ENCODE peak calls at places on chromosomes 4 and X, in five cellular contexts. G, E, V, W and R are unnamed samples.

GRCh38 chr4:23717528-23718248 is 172.2 kb downstream of the PPARGC1A start:
- DNase-seq in G (no peak), E (no peak), V (no peak), W (peak), R (peak)

GRCh38 chr4:167622481-167623240 is 388.4 kb upstream of the SPOCK3 start:
- DNase-seq in G (peak), E (no peak), V (no peak), W (peak), R (peak)

GRCh38 chr4:147103403-147103946 is 157.8 kb upstream of the TTC29 start:
- DNase-seq in G (no peak), E (peak), V (peak), W (peak), R (no peak)

GRCh38 chrX:69285881-69286545 is 120.8 kb upstream of the PJA1 start:
- DNase-seq in G (peak), E (no peak), V (peak), W (no peak), R (peak)

GRCh38 chr4:88735554-88735953 is 37.9 kb upstream of the NAP1L5 start:
- DNase-seq in G (no peak), E (no peak), V (no peak), W (no peak), R (no peak)

GRCh38 chrX:109732780-109733657 is at the start of gene ACSL4:
- DNase-seq in G (peak), E (peak), V (peak), W (peak), R (peak)

GRCh38 chr4:108160741-108161352 is 7.9 kb downstream of the LEF1 start:
- DNase-seq in G (no peak), E (no peak), V (no peak), W (no peak), R (no peak)

GRCh38 chrX:50747471-50747900 is 66.5 kb downstream of the SHROOM4 start:
- DNase-seq in G (no peak), E (no peak), V (no peak), W (no peak), R (no peak)

GRCh38 chrX:87327267-87327666 is 190.3 kb upstream of the KLHL4 start:
- DNase-seq in G (no peak), E (no peak), V (no peak), W (no peak), R (no peak)

GRCh38 chrX:41481264-41482109 is 34.3 kb downstream of the NYX start:
- DNase-seq in G (no peak), E (no peak), V (no peak), W (no peak), R (no peak)

GRCh38 chrX:38358274-38358673 is 5.9 kb downstream of the OTC start:
- DNase-seq in G (no peak), E (no peak), V (no peak), W (no peak), R (no peak)

GRCh38 chr4:3486556-3487270 is 23.6 kb downstream of the DOK7 start:
- DNase-seq in G (no peak), E (no peak), V (no peak), W (no peak), R (no peak)

GRCh38 chr4:114378306-114378903 is 220.2 kb upstream of the UGT8 start:
- DNase-seq in G (no peak), E (no peak), V (no peak), W (peak), R (no peak)

GRCh38 chr4:61200195-61200990 is at the start of gene ADGRL3:
- DNase-seq in G (no peak), E (no peak), V (peak), W (no peak), R (no peak)

GRCh38 chrX:34849371-34849770 is 93.2 kb upstream of the FAM47B start:
- DNase-seq in G (no peak), E (no peak), V (no peak), W (peak), R (no peak)

GRCh38 chr4:114464873-114465272 is 133.7 kb upstream of the UGT8 start:
- DNase-seq in G (no peak), E (no peak), V (no peak), W (peak), R (no peak)

GRCh38 chr4:76569695-76570094 is 134.7 kb downstream of the SHROOM3 start:
- DNase-seq in G (no peak), E (no peak), V (no peak), W (no peak), R (no peak)

GRCh38 chr4:80462537-80463207 is 127.1 kb downstream of the CFAP299 start:
- DNase-seq in G (no peak), E (no peak), V (no peak), W (no peak), R (no peak)

GRCh38 chr4:95183656-95184408 is 364.9 kb downstream of the UNC5C start:
- DNase-seq in G (no peak), E (no peak), V (no peak), W (no peak), R (no peak)

GRCh38 chr4:92872604-92873003 is 568.8 kb downstream of the GRID2 start:
- DNase-seq in G (no peak), E (no peak), V (no peak), W (no peak), R (no peak)

GRCh38 chr4:61397174-61397573 is 197.0 kb downstream of the ADGRL3 start:
- DNase-seq in G (no peak), E (no peak), V (no peak), W (no peak), R (no peak)

GRCh38 chr4:25767877-25768475 is 94.8 kb downstream of the SEL1L3 start:
- DNase-seq in G (no peak), E (no peak), V (peak), W (peak), R (peak)

GRCh38 chr4:189613202-189613601 is 327.5 kb upstream of the FRG1 start:
- DNase-seq in G (no peak), E (no peak), V (no peak), W (no peak), R (no peak)

GRCh38 chr4:109298279-109299010 is 4.0 kb downstream of the COL25A1 start:
- DNase-seq in G (no peak), E (no peak), V (no peak), W (no peak), R (no peak)

GRCh38 chr4:8877780-8878040 is 6.1 kb upstream of the HMX1 start:
- DNase-seq in G (no peak), E (no peak), V (no peak), W (no peak), R (no peak)

GRCh38 chrX:55056820-55057690 is 17.8 kb upstream of the PAGE2B start:
- DNase-seq in G (no peak), E (no peak), V (no peak), W (peak), R (no peak)

GRCh38 chrX:13485167-13485566 is 84.2 kb upstream of the EGFL6 start:
- DNase-seq in G (no peak), E (no peak), V (no peak), W (no peak), R (peak)

GRCh38 chr4:15920723-15921591 is 17.6 kb downstream of the FGFBP1 start:
- DNase-seq in G (no peak), E (peak), V (peak), W (peak), R (peak)

GRCh38 chr4:121049072-121049599 is 23.2 kb downstream of the NDNF start:
- DNase-seq in G (no peak), E (no peak), V (no peak), W (no peak), R (no peak)

GRCh38 chr4:121054373-121054772 is 18.0 kb downstream of the NDNF start:
- DNase-seq in G (no peak), E (no peak), V (no peak), W (no peak), R (no peak)

GRCh38 chr4:121048165-121048564 is 24.2 kb downstream of the NDNF start:
- DNase-seq in G (no peak), E (no peak), V (no peak), W (no peak), R (no peak)

GRCh38 chr4:121053601-121054143 is 18.7 kb downstream of the NDNF start:
- DNase-seq in G (no peak), E (no peak), V (no peak), W (no peak), R (peak)

GRCh38 chr4:121050251-121050650 is 22.1 kb downstream of the NDNF start:
- DNase-seq in G (no peak), E (no peak), V (no peak), W (no peak), R (no peak)
- TF ChIP-seq CTCF in G (no peak), E (peak), V (peak), W (peak), R (no peak)

GRCh38 chr4:101597204-101597603 is 193.3 kb upstream of the BANK1 start:
- DNase-seq in G (no peak), E (no peak), V (no peak), W (peak), R (no peak)
- TF ChIP-seq CTCF in G (no peak), E (no peak), V (no peak), W (peak), R (no peak)

DNA sequence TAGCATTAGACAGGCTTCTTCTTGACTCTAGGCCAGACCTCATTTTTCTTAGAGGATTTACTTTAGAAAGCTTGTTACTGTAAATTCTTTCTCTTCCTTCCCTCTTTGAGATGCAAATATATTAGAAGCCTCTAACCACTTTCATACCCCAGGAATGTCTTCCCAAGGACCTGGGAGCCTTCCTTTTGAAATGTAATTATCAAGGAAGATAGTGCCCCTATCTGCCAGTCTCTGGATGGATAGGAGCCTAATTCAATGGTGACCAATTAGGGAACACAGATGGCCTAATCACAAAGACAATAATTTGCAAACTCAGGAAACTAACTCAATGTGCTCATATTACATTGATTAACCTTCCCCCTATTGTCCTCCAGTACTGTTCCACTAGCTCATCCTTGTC is 145.6 kb upstream of the DCAF8L1 start:
- DNase-seq in G (no peak), E (no peak), V (no peak), W (no peak), R (no peak)
- TF ChIP-seq CTCF in G (no peak), E (no peak), V (no peak), W (no peak), R (no peak)

DNA sequence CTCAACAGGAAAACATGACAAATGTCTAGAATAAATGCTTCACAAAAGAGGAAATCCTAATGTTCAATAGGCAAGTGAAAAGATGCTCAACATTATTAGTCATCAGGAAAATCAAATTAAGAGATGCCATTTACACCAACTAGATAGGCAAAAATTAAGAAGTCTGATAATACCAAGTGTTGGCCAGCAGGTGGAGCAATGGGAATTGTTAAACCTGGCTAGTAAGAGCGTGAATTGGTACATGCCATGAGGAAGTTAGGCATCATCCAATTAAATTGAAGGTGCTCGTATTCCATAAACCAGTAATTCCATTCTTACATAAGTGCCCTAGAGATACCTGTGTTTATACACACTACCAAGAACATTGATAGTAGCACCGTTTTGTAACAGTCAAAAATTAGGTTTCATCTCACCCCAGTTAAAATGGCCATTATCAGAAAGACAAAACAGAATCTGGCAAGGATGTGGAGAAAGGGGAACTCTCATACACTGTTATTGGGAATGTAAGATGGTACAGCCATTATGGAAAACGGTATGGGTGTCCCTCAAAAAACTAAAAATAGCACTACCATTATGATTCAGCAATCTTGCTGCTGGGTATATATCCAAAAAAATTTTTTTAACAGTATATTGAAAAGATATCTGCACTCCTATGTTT is 14.0 kb upstream of the ZCCHC18 start:
- DNase-seq in G (peak), E (no peak), V (no peak), W (peak), R (peak)
- TF ChIP-seq CTCF in G (peak), E (peak), V (peak), W (peak), R (peak)

GRCh38 chrX:93428497-93428896 is 244.9 kb downstream of the NAP1L3 start:
- DNase-seq in G (no peak), E (no peak), V (no peak), W (no peak), R (no peak)

GRCh38 chrX:93420635-93421034 is 252.7 kb downstream of the NAP1L3 start:
- DNase-seq in G (no peak), E (no peak), V (no peak), W (no peak), R (no peak)

GRCh38 chrX:93420090-93420489 is 253.3 kb downstream of the NAP1L3 start:
- DNase-seq in G (peak), E (no peak), V (no peak), W (no peak), R (no peak)

GRCh38 chrX:93419642-93420041 is 253.7 kb downstream of the NAP1L3 start:
- DNase-seq in G (no peak), E (no peak), V (no peak), W (no peak), R (no peak)

GRCh38 chrX:93422693-93423092 is 250.7 kb downstream of the NAP1L3 start:
- DNase-seq in G (no peak), E (no peak), V (no peak), W (no peak), R (no peak)
- TF ChIP-seq CTCF in G (peak), E (peak), V (peak), W (peak), R (peak)

GRCh38 chr4:99205104-99205979 is 13.7 kb downstream of the ADH6 start:
- DNase-seq in G (no peak), E (no peak), V (peak), W (no peak), R (peak)
- TF ChIP-seq CTCF in G (no peak), E (no peak), V (no peak), W (no peak), R (peak)

GRCh38 chr4:242121-242848 is 63.0 kb downstream of the ZNF732 start:
- DNase-seq in G (peak), E (no peak), V (peak), W (peak), R (peak)
- TF ChIP-seq CTCF in G (peak), E (peak), V (peak), W (peak), R (peak)